ENCODE peak calls at places on chromosomes 4 and X, in five cellular contexts. One of them, this sample, is unnamed.

GRCh38 chrX:68307767-68308166 is 125.5 kb downstream of the OPHN1 start:
- DNase-seq in IMR-90: peak; percentile 75
- DNase-seq in HCT116: peak; percentile 12
- DNase-seq in H7: no peak
- DNase-seq in fibroblast of lung: peak; percentile 87
- DNase-seq in this sample: peak; percentile 19

GRCh38 chr4:61886180-61886579 is 686.1 kb downstream of the ADGRL3 start:
- DNase-seq in fibroblast of lung: no peak
- DNase-seq in HCT116: no peak
- DNase-seq in IMR-90: no peak
- DNase-seq in H7: no peak
- DNase-seq in this sample: no peak

GRCh38 chrX:14673764-14674163 is 144.4 kb downstream of the GLRA2 start:
- DNase-seq in IMR-90: peak; percentile 91
- DNase-seq in HCT116: peak; percentile 78
- DNase-seq in fibroblast of lung: peak; percentile 89
- DNase-seq in H7: no peak
- DNase-seq in this sample: peak; percentile 36

GRCh38 chr4:95867919-95868318 is 28.0 kb downstream of the PDHA2 start:
- DNase-seq in HCT116: peak; percentile 28
- DNase-seq in IMR-90: no peak
- DNase-seq in H7: no peak
- DNase-seq in fibroblast of lung: peak; percentile 9
- DNase-seq in this sample: no peak

GRCh38 chr4:26171953-26172352 is 148.9 kb upstream of the RBPJ start:
- DNase-seq in IMR-90: peak; percentile 100
- DNase-seq in fibroblast of lung: peak; percentile 95
- DNase-seq in HCT116: no peak
- DNase-seq in H7: no peak
- DNase-seq in this sample: no peak

GRCh38 chr4:173057442-173057841 is 111.2 kb upstream of the GALNT7 start:
- DNase-seq in fibroblast of lung: peak; percentile 18
- DNase-seq in H7: no peak
- DNase-seq in IMR-90: peak; percentile 10
- DNase-seq in HCT116: no peak
- DNase-seq in this sample: no peak

GRCh38 chrX:77937291-77937690 is 26.8 kb downstream of the ATP7A start:
- DNase-seq in IMR-90: peak; percentile 80
- DNase-seq in fibroblast of lung: peak; percentile 72
- DNase-seq in HCT116: no peak
- DNase-seq in H7: no peak
- DNase-seq in this sample: no peak

GRCh38 chrX:29634516-29634915 is 580.8 kb upstream of the MAGEB2 start:
- DNase-seq in H7: no peak
- DNase-seq in HCT116: no peak
- DNase-seq in IMR-90: peak; percentile 54
- DNase-seq in fibroblast of lung: peak; percentile 69
- DNase-seq in this sample: no peak

GRCh38 chrX:1903380-1903935 is 288.6 kb downstream of the ASMT start:
- DNase-seq in fibroblast of lung: peak; percentile 63
- DNase-seq in IMR-90: no peak
- DNase-seq in HCT116: peak; percentile 63
- DNase-seq in H7: no peak
- DNase-seq in this sample: peak; percentile 9

GRCh38 chr4:48664938-48665337 is 115.1 kb downstream of the FRYL start:
- DNase-seq in H7: no peak
- DNase-seq in HCT116: no peak
- DNase-seq in fibroblast of lung: no peak
- DNase-seq in IMR-90: no peak
- DNase-seq in this sample: no peak

GRCh38 chr4:84971319-84971932 is 4.9 kb upstream of the WDFY3 start:
- DNase-seq in fibroblast of lung: peak; percentile 52
- DNase-seq in IMR-90: peak; percentile 70
- DNase-seq in H7: peak; percentile 35
- DNase-seq in HCT116: peak; percentile 26
- DNase-seq in this sample: no peak

GRCh38 chr4:3320361-3321023 is 27.7 kb downstream of the RGS12 start:
- DNase-seq in H7: no peak
- DNase-seq in IMR-90: no peak
- DNase-seq in fibroblast of lung: no peak
- DNase-seq in HCT116: no peak
- DNase-seq in this sample: no peak

GRCh38 chr4:110632506-110633357 is 9.9 kb upstream of the PITX2 start:
- DNase-seq in IMR-90: no peak
- DNase-seq in HCT116: no peak
- DNase-seq in H7: peak; percentile 90
- DNase-seq in fibroblast of lung: no peak
- DNase-seq in this sample: no peak

GRCh38 chr4:166239354-166239753 is 366.3 kb downstream of the TLL1 start:
- DNase-seq in H7: no peak
- DNase-seq in IMR-90: no peak
- DNase-seq in HCT116: no peak
- DNase-seq in fibroblast of lung: no peak
- DNase-seq in this sample: no peak

GRCh38 chrX:77922768-77923167 is 12.3 kb downstream of the ATP7A start:
- DNase-seq in HCT116: no peak
- DNase-seq in H7: no peak
- DNase-seq in fibroblast of lung: no peak
- DNase-seq in IMR-90: no peak
- DNase-seq in this sample: no peak

GRCh38 chr4:80017125-80017854 is 55.7 kb downstream of the ANTXR2 start:
- DNase-seq in fibroblast of lung: peak; percentile 95
- DNase-seq in HCT116: no peak
- DNase-seq in IMR-90: peak; percentile 96
- DNase-seq in H7: no peak
- DNase-seq in this sample: peak; percentile 49

GRCh38 chr4:14289708-14290107 is 662.2 kb upstream of the BOD1L1 start:
- DNase-seq in H7: no peak
- DNase-seq in IMR-90: no peak
- DNase-seq in HCT116: no peak
- DNase-seq in fibroblast of lung: peak; percentile 63
- DNase-seq in this sample: no peak

GRCh38 chrX:133859860-133860259 is 125.5 kb downstream of the GPC3 start:
- DNase-seq in HCT116: no peak
- DNase-seq in fibroblast of lung: peak; percentile 54
- DNase-seq in IMR-90: peak; percentile 55
- DNase-seq in H7: no peak
- DNase-seq in this sample: no peak

DNA sequence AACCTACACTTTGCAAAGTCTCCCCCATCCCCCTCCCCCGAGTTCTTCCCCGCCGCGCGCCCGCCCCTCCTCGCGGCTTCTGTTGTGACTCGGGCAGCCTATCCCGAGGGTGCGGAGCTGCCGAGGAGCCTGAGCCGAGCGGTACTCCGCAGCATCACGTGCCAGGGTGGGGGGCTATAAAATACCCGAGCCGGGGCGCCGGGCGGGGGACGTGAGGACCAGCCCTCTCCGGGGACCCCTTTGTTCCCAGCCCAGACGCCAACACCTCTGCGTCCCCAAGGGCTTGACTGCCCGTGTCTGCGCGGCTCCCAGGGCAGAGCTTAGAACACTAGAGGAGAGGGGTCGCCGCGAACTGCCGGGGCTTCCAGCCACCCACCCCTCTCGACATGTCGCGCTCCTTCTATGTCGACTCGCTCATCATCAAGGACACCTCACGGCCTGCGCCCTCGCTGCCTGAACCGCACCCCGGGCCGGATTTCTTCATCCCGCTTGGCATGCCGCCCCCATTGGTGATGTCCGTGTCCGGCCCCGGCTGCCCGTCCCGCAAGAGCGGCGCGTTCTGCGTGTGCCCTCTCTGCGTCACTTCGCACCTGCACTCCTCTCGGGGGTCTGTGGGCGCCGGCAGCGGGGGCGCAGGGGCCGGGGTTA is at the start of gene GSX2:
- DNase-seq in fibroblast of lung: no peak
- DNase-seq in H7: peak; percentile 83
- DNase-seq in HCT116: no peak
- DNase-seq in IMR-90: no peak
- DNase-seq in this sample: no peak
- H3K4me3 ChIP-seq in fibroblast of lung: peak within 1 kb of the TSS; percentile 53
- H3K4me3 ChIP-seq in H7: peak within 1 kb of the TSS; percentile 35
- H3K4me3 ChIP-seq in HCT116: no peak within 1 kb of the TSS
- H3K4me3 ChIP-seq in IMR-90: peak within 1 kb of the TSS; percentile 40
- H3K4me3 ChIP-seq in this sample: peak within 1 kb of the TSS; percentile 50

GRCh38 chrX:154018518-154019060 is 1.1 kb downstream of the IRAK1 start:
- DNase-seq in HCT116: no peak
- DNase-seq in fibroblast of lung: no peak
- DNase-seq in H7: peak; percentile 46
- DNase-seq in IMR-90: no peak
- DNase-seq in this sample: no peak
- H3K4me3 ChIP-seq in HCT116: peak overlapping the region; percentile 68
- H3K4me3 ChIP-seq in fibroblast of lung: peak overlapping the region; percentile 44
- H3K4me3 ChIP-seq in H7: no peak overlapping the region
- H3K4me3 ChIP-seq in IMR-90: peak overlapping the region; percentile 59
- H3K4me3 ChIP-seq in this sample: peak overlapping the region; percentile 62

DNA sequence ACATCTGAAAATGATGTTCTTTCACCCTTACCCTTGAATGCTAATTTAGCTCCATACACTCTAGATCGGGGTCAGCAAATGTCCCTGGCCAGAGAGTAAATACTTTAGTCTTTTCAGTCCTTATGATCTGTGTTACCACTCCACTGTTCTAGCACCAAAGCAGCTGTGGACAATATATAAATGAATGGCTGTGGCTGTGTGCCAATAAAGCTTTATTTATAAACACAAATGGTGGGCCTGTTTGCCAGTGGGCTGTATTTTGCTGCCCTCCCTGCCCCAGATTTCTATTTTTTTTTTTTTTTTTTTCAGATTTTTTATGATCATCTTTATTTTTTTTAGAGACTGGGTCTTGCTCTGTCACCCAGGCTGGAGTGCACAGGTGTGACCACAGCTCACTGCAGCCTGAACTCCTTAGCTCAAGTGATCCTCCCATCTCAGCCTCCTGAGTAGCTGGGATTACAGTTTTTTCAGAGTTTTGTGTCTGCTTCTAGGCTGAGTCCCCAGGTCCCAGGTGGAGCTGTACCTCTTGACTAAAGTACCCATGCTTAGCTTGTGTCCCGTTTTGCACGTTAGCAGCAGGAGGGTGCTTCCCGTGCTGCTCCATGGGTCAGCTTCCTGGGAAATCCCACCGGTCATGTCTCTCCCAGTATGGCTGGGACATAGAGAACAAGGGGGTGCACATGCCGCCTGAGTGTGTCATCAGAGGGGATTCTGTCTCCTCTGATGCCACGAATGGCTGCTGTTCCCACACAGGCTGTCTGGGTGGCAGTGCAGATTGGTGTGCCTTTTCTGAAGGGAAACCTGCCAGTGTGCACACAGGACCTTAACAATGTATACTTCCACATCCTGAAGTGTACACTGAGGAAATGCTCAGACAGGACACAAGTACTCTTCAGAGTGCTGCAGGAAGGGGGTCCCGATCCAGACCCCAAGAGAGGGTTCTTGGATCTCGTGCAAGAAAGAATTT is 16.0 kb upstream of the GRPEL1 start:
- DNase-seq in H7: no peak
- DNase-seq in HCT116: no peak
- DNase-seq in fibroblast of lung: no peak
- DNase-seq in IMR-90: no peak
- DNase-seq in this sample: no peak
- H3K4me3 ChIP-seq in H7: no peak overlapping the region
- H3K4me3 ChIP-seq in HCT116: no peak overlapping the region
- H3K4me3 ChIP-seq in fibroblast of lung: no peak overlapping the region
- H3K4me3 ChIP-seq in IMR-90: no peak overlapping the region
- H3K4me3 ChIP-seq in this sample: no peak overlapping the region

DNA sequence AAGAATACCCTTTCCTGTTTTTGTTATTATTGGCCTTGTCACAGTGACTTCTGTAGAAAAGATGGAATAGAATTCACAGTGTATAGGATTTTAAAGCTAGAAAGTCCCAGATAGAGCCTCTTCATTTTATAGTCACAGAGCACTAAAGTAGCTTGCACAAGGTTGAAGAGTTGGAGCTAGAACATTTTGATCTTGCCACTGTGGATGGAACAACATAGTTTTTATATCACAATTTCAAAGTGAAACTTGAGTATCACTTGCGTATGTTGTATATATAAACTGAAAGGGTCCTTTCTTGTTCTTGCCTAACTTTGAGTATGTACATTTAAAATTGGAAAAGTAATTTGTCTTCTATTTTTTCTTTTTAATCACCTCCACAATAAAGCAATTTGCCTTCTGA is 2.7 kb downstream of the USO1 start:
- DNase-seq in HCT116: no peak
- DNase-seq in fibroblast of lung: no peak
- DNase-seq in IMR-90: peak; percentile 15
- DNase-seq in H7: no peak
- DNase-seq in this sample: no peak
- H3K4me3 ChIP-seq in HCT116: no peak overlapping the region
- H3K4me3 ChIP-seq in fibroblast of lung: peak overlapping the region; percentile 38
- H3K4me3 ChIP-seq in IMR-90: no peak overlapping the region
- H3K4me3 ChIP-seq in H7: no peak overlapping the region
- H3K4me3 ChIP-seq in this sample: peak overlapping the region; percentile 99

GRCh38 chrX:24360272-24360671 is at the start of gene SUPT20HL1:
- DNase-seq in fibroblast of lung: no peak
- DNase-seq in H7: no peak
- DNase-seq in IMR-90: no peak
- DNase-seq in HCT116: no peak
- DNase-seq in this sample: no peak
- H3K4me3 ChIP-seq in fibroblast of lung: no peak within 1 kb of the TSS
- H3K4me3 ChIP-seq in H7: no peak within 1 kb of the TSS
- H3K4me3 ChIP-seq in IMR-90: no peak within 1 kb of the TSS
- H3K4me3 ChIP-seq in HCT116: no peak within 1 kb of the TSS
- H3K4me3 ChIP-seq in this sample: no peak within 1 kb of the TSS